ENCODE peak calls at places on chromosome 19, in nine cellular contexts. J, L, U, P, H, K, Y, A and R are unnamed samples.

GRCh38 chr19:54518844-54519243 is 16.2 kb downstream of the LAIR2 start:
- DNase-seq in J (no peak), L (no peak), U (no peak), P (no peak), H (no peak), K (no peak), Y (no peak), A (no peak), R (no peak)

GRCh38 chr19:21571316-21571715 is 65.9 kb downstream of the ZNF429 start:
- DNase-seq in J (no peak), L (no peak), U (no peak), P (no peak), H (no peak), K (no peak), Y (no peak), A (no peak), R (no peak)

GRCh38 chr19:19209372-19209771 is 2.4 kb upstream of the NCAN start:
- DNase-seq in J (no peak), L (no peak), U (no peak), P (no peak), H (no peak), K (no peak), Y (no peak), A (no peak), R (no peak)

GRCh38 chr19:41999071-41999877 is 5.2 kb upstream of the ATP1A3 start:
- DNase-seq in J (peak), L (no peak), U (no peak), P (peak), H (no peak), K (no peak), Y (no peak), A (no peak), R (no peak)

GRCh38 chr19:51948979-51949378 is 21.7 kb downstream of the ZNF613 start:
- DNase-seq in J (no peak), L (no peak), U (no peak), P (peak), H (no peak), K (peak), Y (peak), A (no peak), R (no peak)

GRCh38 chr19:12991296-12991695 is 4.0 kb upstream of the NFIX start:
- DNase-seq in J (no peak), L (no peak), U (no peak), P (no peak), H (no peak), K (no peak), Y (no peak), A (no peak), R (no peak)

GRCh38 chr19:15421136-15421535 is 2.3 kb upstream of the AKAP8L start:
- DNase-seq in J (no peak), L (peak), U (no peak), P (no peak), H (no peak), K (no peak), Y (no peak), A (no peak), R (no peak)

GRCh38 chr19:4456566-4456842 is 1.1 kb downstream of the UBXN6 start:
- DNase-seq in J (peak), L (no peak), U (no peak), P (peak), H (no peak), K (no peak), Y (peak), A (no peak), R (no peak)

GRCh38 chr19:36128392-36128736 is 11.5 kb upstream of the CAPNS1 start:
- DNase-seq in J (no peak), L (peak), U (no peak), P (no peak), H (no peak), K (no peak), Y (no peak), A (no peak), R (no peak)

GRCh38 chr19:18419195-18419698 is at the start of gene SSBP4:
- DNase-seq in J (peak), L (peak), U (no peak), P (peak), H (peak), K (peak), Y (peak), A (peak), R (peak)

GRCh38 chr19:1295169-1296012 is 9.7 kb downstream of the EFNA2 start:
- DNase-seq in J (peak), L (no peak), U (no peak), P (peak), H (no peak), K (no peak), Y (no peak), A (peak), R (no peak)

GRCh38 chr19:5308471-5309437 is 31.9 kb downstream of the PTPRS start:
- DNase-seq in J (no peak), L (no peak), U (peak), P (peak), H (peak), K (no peak), Y (peak), A (no peak), R (peak)

GRCh38 chr19:15234525-15235130 is 2.4 kb upstream of the EPHX3 start:
- DNase-seq in J (no peak), L (no peak), U (no peak), P (no peak), H (no peak), K (no peak), Y (no peak), A (no peak), R (no peak)

GRCh38 chr19:4477034-4477801 is 5.1 kb downstream of the HDGFL2 start:
- DNase-seq in J (no peak), L (no peak), U (no peak), P (no peak), H (no peak), K (no peak), Y (no peak), A (no peak), R (no peak)

GRCh38 chr19:12478234-12478941 is 6.2 kb downstream of the ZNF709 start:
- DNase-seq in J (no peak), L (no peak), U (no peak), P (no peak), H (no peak), K (no peak), Y (no peak), A (no peak), R (no peak)

GRCh38 chr19:45632468-45633196 is 6.6 kb downstream of the EML2 start:
- DNase-seq in J (peak), L (no peak), U (peak), P (peak), H (peak), K (peak), Y (peak), A (peak), R (peak)

GRCh38 chr19:16825312-16826168 is 3.7 kb upstream of the SIN3B start:
- DNase-seq in J (no peak), L (peak), U (peak), P (peak), H (peak), K (peak), Y (peak), A (no peak), R (no peak)

GRCh38 chr19:13597625-13598024 is 91.3 kb upstream of the CACNA1A start:
- DNase-seq in J (peak), L (peak), U (peak), P (peak), H (peak), K (peak), Y (peak), A (peak), R (no peak)

GRCh38 chr19:32406161-32407003 is 812 bp downstream of the DPY19L3 start:
- DNase-seq in J (no peak), L (no peak), U (no peak), P (peak), H (no peak), K (no peak), Y (no peak), A (no peak), R (no peak)

GRCh38 chr19:55545913-55546495 is 661 bp upstream of the SBK3 start:
- DNase-seq in J (no peak), L (no peak), U (no peak), P (no peak), H (no peak), K (no peak), Y (no peak), A (no peak), R (no peak)
- H3K27ac ChIP-seq in J (peak), L (peak), U (peak), P (no peak), H (no peak), K (no peak), Y (no peak), A (no peak), R (no peak)

GRCh38 chr19:39816287-39817048 is 17.5 kb downstream of the DYRK1B start:
- DNase-seq in J (no peak), L (no peak), U (no peak), P (no peak), H (no peak), K (no peak), Y (no peak), A (no peak), R (no peak)

GRCh38 chr19:39817888-39818561 is 15.9 kb downstream of the DYRK1B start:
- DNase-seq in J (no peak), L (no peak), U (no peak), P (no peak), H (no peak), K (no peak), Y (no peak), A (no peak), R (no peak)

GRCh38 chr19:39819786-39820185 is 14.2 kb downstream of the DYRK1B start:
- DNase-seq in J (no peak), L (no peak), U (no peak), P (no peak), H (no peak), K (no peak), Y (no peak), A (no peak), R (no peak)

GRCh38 chr19:39820696-39821095 is 13.3 kb downstream of the DYRK1B start:
- DNase-seq in J (no peak), L (no peak), U (no peak), P (no peak), H (no peak), K (no peak), Y (no peak), A (no peak), R (no peak)

GRCh38 chr19:39818626-39819097 is 15.3 kb downstream of the DYRK1B start:
- DNase-seq in J (no peak), L (no peak), U (no peak), P (no peak), H (no peak), K (no peak), Y (no peak), A (no peak), R (no peak)
- H3K27ac ChIP-seq in J (no peak), L (no peak), U (no peak), P (no peak), H (no peak), K (no peak), Y (no peak), A (no peak), R (no peak)

GRCh38 chr19:6876790-6877189 is 10.6 kb upstream of the ADGRE1 start:
- DNase-seq in J (no peak), L (no peak), U (no peak), P (no peak), H (no peak), K (no peak), Y (no peak), A (no peak), R (no peak)
- H3K27ac ChIP-seq in J (no peak), L (no peak), U (no peak), P (no peak), H (no peak), K (no peak), Y (no peak), A (no peak), R (no peak)

GRCh38 chr19:48740705-48741030 is 258 bp upstream of the RASIP1 start:
- DNase-seq in J (no peak), L (no peak), U (no peak), P (no peak), H (no peak), K (no peak), Y (no peak), A (no peak), R (no peak)

GRCh38 chr19:48737360-48737998 is 2.9 kb downstream of the RASIP1 start:
- DNase-seq in J (no peak), L (no peak), U (no peak), P (no peak), H (peak), K (peak), Y (no peak), A (no peak), R (no peak)

GRCh38 chr19:48739400-48739825 is 997 bp downstream of the RASIP1 start:
- DNase-seq in J (no peak), L (no peak), U (no peak), P (no peak), H (no peak), K (no peak), Y (no peak), A (no peak), R (no peak)

GRCh38 chr19:48739835-48740704 is at the start of gene RASIP1:
- DNase-seq in J (no peak), L (no peak), U (no peak), P (no peak), H (no peak), K (no peak), Y (no peak), A (no peak), R (no peak)

DNA sequence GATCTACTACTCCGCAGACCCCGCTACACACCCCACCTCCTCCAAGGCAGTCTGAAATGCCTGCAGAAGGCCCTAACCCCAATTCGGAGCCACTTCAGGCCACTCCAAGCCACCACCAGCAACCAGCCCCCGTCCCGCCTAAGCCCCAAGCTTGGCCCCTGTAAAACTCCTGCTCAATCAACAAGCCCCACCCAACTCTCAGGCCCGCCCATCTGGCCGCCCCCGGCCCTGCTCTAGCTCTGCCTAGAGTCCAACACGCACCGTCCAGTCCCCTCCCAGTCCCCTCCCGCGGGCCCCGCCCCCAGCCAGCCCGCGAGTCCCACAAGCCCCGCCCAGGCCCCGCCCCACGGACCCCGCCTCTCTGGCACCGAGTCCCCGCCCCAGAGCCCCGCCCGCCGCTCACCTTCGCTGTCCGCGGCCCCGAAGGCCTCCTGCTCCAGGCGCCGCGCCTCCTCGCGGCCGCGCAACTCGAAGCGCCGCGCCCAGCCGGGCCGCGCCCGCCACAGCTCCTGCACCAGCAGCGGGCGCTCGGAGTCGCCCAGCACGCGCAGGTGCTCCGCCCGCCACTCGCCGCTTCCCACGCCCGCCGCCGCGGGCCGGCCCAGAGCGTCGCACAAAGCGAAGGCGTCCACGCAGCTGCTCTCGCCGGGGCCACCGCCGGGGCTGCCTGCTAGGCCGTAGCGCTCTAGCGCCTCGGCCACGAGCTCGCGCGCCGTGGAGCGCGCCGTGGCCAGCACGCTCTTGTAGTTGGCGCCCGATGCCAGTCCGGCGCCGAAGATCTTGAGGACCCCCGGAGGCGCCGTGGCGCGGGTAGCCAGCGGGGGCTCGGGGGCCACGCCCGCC is 1.6 kb downstream of the RASIP1 start:
- DNase-seq in J (peak), L (peak), U (no peak), P (peak), H (peak), K (peak), Y (peak), A (peak), R (peak)
- H3K27ac ChIP-seq in J (no peak), L (peak), U (no peak), P (no peak), H (peak), K (no peak), Y (no peak), A (no peak), R (peak)

GRCh38 chr19:10231624-10232228 is 595 bp upstream of the S1PR2 start:
- DNase-seq in J (no peak), L (no peak), U (no peak), P (no peak), H (no peak), K (no peak), Y (no peak), A (no peak), R (no peak)
- H3K27ac ChIP-seq in J (no peak), L (peak), U (no peak), P (peak), H (peak), K (no peak), Y (no peak), A (peak), R (peak)